ENCODE peak calls at places on chromosome 1, in six cellular contexts. P, V, H, A, R and N are unnamed samples.

GRCh38 chr1:213110349-213111300 is 59.6 kb downstream of the RPS6KC1 start:
- DNase-seq in P (no peak), V (no peak), H (no peak), A (no peak), R (no peak), N (peak)

GRCh38 chr1:167465751-167466150 is 52.6 kb downstream of the CD247 start:
- DNase-seq in P (no peak), V (no peak), H (no peak), A (no peak), R (no peak), N (no peak)

GRCh38 chr1:158334601-158335292 is 3.4 kb upstream of the CD1B start:
- DNase-seq in P (no peak), V (no peak), H (no peak), A (no peak), R (no peak), N (no peak)

GRCh38 chr1:97820470-97821188 is 100.2 kb downstream of the DPYD start:
- DNase-seq in P (peak), V (no peak), H (no peak), A (peak), R (peak), N (no peak)

GRCh38 chr1:223670458-223671159 is 5.1 kb upstream of the CAPN8 start:
- DNase-seq in P (peak), V (peak), H (no peak), A (peak), R (peak), N (peak)

GRCh38 chr1:160575112-160575664 is 4.1 kb downstream of the CD84 start:
- DNase-seq in P (no peak), V (no peak), H (no peak), A (no peak), R (no peak), N (no peak)

GRCh38 chr1:18597159-18598042 is 33.2 kb upstream of the PAX7 start:
- DNase-seq in P (no peak), V (peak), H (peak), A (peak), R (peak), N (peak)

GRCh38 chr1:117871013-117871412 is 58.4 kb downstream of the GDAP2 start:
- DNase-seq in P (no peak), V (no peak), H (no peak), A (no peak), R (no peak), N (no peak)

GRCh38 chr1:151825811-151826660 is 5.6 kb downstream of the RORC start:
- DNase-seq in P (no peak), V (no peak), H (no peak), A (no peak), R (no peak), N (no peak)

GRCh38 chr1:160489513-160490261 is 33.4 kb downstream of the SLAMF6 start:
- DNase-seq in P (no peak), V (no peak), H (no peak), A (no peak), R (no peak), N (no peak)

GRCh38 chr1:62213075-62213914 is 18.6 kb downstream of the L1TD1 start:
- DNase-seq in P (no peak), V (no peak), H (no peak), A (no peak), R (no peak), N (no peak)

GRCh38 chr1:36977736-36978314 is 56.5 kb downstream of the GRIK3 start:
- DNase-seq in P (no peak), V (no peak), H (no peak), A (no peak), R (no peak), N (no peak)

GRCh38 chr1:162150112-162150511 is 80.6 kb downstream of the NOS1AP start:
- DNase-seq in P (no peak), V (no peak), H (no peak), A (no peak), R (no peak), N (no peak)

GRCh38 chr1:214551436-214552173 is at the start of gene PTPN14:
- DNase-seq in P (no peak), V (peak), H (no peak), A (peak), R (peak), N (no peak)

GRCh38 chr1:19798486-19799232 is 1.1 kb downstream of the TMCO4 start:
- DNase-seq in P (no peak), V (no peak), H (no peak), A (no peak), R (no peak), N (no peak)

GRCh38 chr1:52502789-52503188 is 50.1 kb downstream of the TUT4 start:
- DNase-seq in P (no peak), V (no peak), H (no peak), A (peak), R (no peak), N (no peak)

GRCh38 chr1:116119876-116120275 is 8.7 kb downstream of the MAB21L3 start:
- DNase-seq in P (no peak), V (no peak), H (no peak), A (no peak), R (no peak), N (no peak)

GRCh38 chr1:52595061-52595460 is 7.1 kb upstream of the GPX7 start:
- DNase-seq in P (peak), V (no peak), H (no peak), A (no peak), R (no peak), N (no peak)

GRCh38 chr1:161835963-161836362 is 69.8 kb downstream of the ATF6 start:
- DNase-seq in P (no peak), V (no peak), H (no peak), A (no peak), R (peak), N (no peak)

GRCh38 chr1:171220551-171221175 is 27.6 kb upstream of the FMO1 start:
- DNase-seq in P (no peak), V (no peak), H (no peak), A (no peak), R (peak), N (no peak)